ENCODE peak calls at places on chromosomes 12 and 14, in eight cellular contexts. One of them, this sample, is unnamed.

GRCh38 chr12:22083167-22083566 is 37.1 kb downstream of the CMAS start:
- DNase-seq in aorta: no peak
- DNase-seq in psoas muscle: no peak
- DNase-seq in right cardiac atrium: no peak
- DNase-seq in ovary: no peak
- DNase-seq in keratinocyte: no peak
- DNase-seq in heart right ventricle: no peak
- DNase-seq in cardiac muscle cell: peak; percentile 58
- DNase-seq in this sample: no peak

GRCh38 chr12:58916891-58917570 is 3.3 kb downstream of the LRIG3 start:
- DNase-seq in cardiac muscle cell: peak; percentile 67
- DNase-seq in keratinocyte: no peak
- DNase-seq in heart right ventricle: no peak
- DNase-seq in aorta: no peak
- DNase-seq in right cardiac atrium: no peak
- DNase-seq in ovary: no peak
- DNase-seq in psoas muscle: no peak
- DNase-seq in this sample: no peak

GRCh38 chr12:20451759-20452158 is 83.4 kb downstream of the PDE3A start:
- DNase-seq in psoas muscle: no peak
- DNase-seq in heart right ventricle: no peak
- DNase-seq in right cardiac atrium: no peak
- DNase-seq in cardiac muscle cell: peak; percentile 84
- DNase-seq in ovary: no peak
- DNase-seq in aorta: no peak
- DNase-seq in keratinocyte: no peak
- DNase-seq in this sample: no peak

GRCh38 chr12:38587594-38587993 is 271.0 kb downstream of the ALG10B start:
- DNase-seq in right cardiac atrium: no peak
- DNase-seq in cardiac muscle cell: peak; percentile 19
- DNase-seq in heart right ventricle: no peak
- DNase-seq in aorta: no peak
- DNase-seq in keratinocyte: no peak
- DNase-seq in psoas muscle: no peak
- DNase-seq in ovary: no peak
- DNase-seq in this sample: no peak

GRCh38 chr12:118065380-118065779 is 4.4 kb upstream of the WSB2 start:
- DNase-seq in heart right ventricle: no peak
- DNase-seq in keratinocyte: no peak
- DNase-seq in aorta: no peak
- DNase-seq in right cardiac atrium: no peak
- DNase-seq in psoas muscle: no peak
- DNase-seq in ovary: no peak
- DNase-seq in cardiac muscle cell: no peak
- DNase-seq in this sample: no peak

GRCh38 chr14:51094282-51094821 is 553 bp downstream of the TRIM9 start:
- DNase-seq in psoas muscle: peak; percentile 51
- DNase-seq in heart right ventricle: no peak
- DNase-seq in cardiac muscle cell: no peak
- DNase-seq in right cardiac atrium: peak; percentile 20
- DNase-seq in aorta: peak; percentile 78
- DNase-seq in keratinocyte: no peak
- DNase-seq in ovary: peak; percentile 34
- DNase-seq in this sample: no peak

GRCh38 chr12:126182619-126183236 is 1117.5 kb downstream of the AACS start:
- DNase-seq in cardiac muscle cell: peak; percentile 40
- DNase-seq in heart right ventricle: no peak
- DNase-seq in right cardiac atrium: no peak
- DNase-seq in keratinocyte: no peak
- DNase-seq in ovary: no peak
- DNase-seq in aorta: no peak
- DNase-seq in psoas muscle: no peak
- DNase-seq in this sample: no peak

GRCh38 chr14:49303952-49304516 is 282.1 kb downstream of the RPS29 start:
- DNase-seq in aorta: no peak
- DNase-seq in heart right ventricle: peak; percentile 5
- DNase-seq in ovary: peak; percentile 32
- DNase-seq in right cardiac atrium: no peak
- DNase-seq in keratinocyte: no peak
- DNase-seq in cardiac muscle cell: peak; percentile 49
- DNase-seq in psoas muscle: no peak
- DNase-seq in this sample: no peak

GRCh38 chr12:122374707-122375106 is 47.8 kb downstream of the CLIP1 start:
- DNase-seq in heart right ventricle: no peak
- DNase-seq in keratinocyte: no peak
- DNase-seq in right cardiac atrium: no peak
- DNase-seq in ovary: no peak
- DNase-seq in cardiac muscle cell: peak; percentile 29
- DNase-seq in psoas muscle: no peak
- DNase-seq in aorta: no peak
- DNase-seq in this sample: peak; percentile 77

GRCh38 chr14:61345144-61345482 is 23.7 kb downstream of the PRKCH start:
- DNase-seq in cardiac muscle cell: no peak
- DNase-seq in right cardiac atrium: no peak
- DNase-seq in aorta: no peak
- DNase-seq in keratinocyte: no peak
- DNase-seq in psoas muscle: no peak
- DNase-seq in heart right ventricle: no peak
- DNase-seq in ovary: no peak
- DNase-seq in this sample: no peak

GRCh38 chr14:61343991-61344405 is 22.6 kb downstream of the PRKCH start:
- DNase-seq in cardiac muscle cell: no peak
- DNase-seq in heart right ventricle: no peak
- DNase-seq in aorta: no peak
- DNase-seq in keratinocyte: no peak
- DNase-seq in right cardiac atrium: no peak
- DNase-seq in ovary: no peak
- DNase-seq in psoas muscle: no peak
- DNase-seq in this sample: no peak

GRCh38 chr14:61346221-61346620 is 24.8 kb downstream of the PRKCH start:
- DNase-seq in cardiac muscle cell: no peak
- DNase-seq in keratinocyte: peak; percentile 19
- DNase-seq in aorta: no peak
- DNase-seq in heart right ventricle: no peak
- DNase-seq in right cardiac atrium: no peak
- DNase-seq in ovary: no peak
- DNase-seq in psoas muscle: no peak
- DNase-seq in this sample: no peak

GRCh38 chr14:61343471-61343870 is 22.1 kb downstream of the PRKCH start:
- DNase-seq in ovary: no peak
- DNase-seq in heart right ventricle: no peak
- DNase-seq in right cardiac atrium: no peak
- DNase-seq in keratinocyte: no peak
- DNase-seq in aorta: no peak
- DNase-seq in psoas muscle: no peak
- DNase-seq in cardiac muscle cell: peak; percentile 34
- DNase-seq in this sample: no peak

GRCh38 chr14:61344437-61345143 is 23.2 kb downstream of the PRKCH start:
- DNase-seq in psoas muscle: no peak
- DNase-seq in cardiac muscle cell: no peak
- DNase-seq in aorta: no peak
- DNase-seq in right cardiac atrium: no peak
- DNase-seq in keratinocyte: no peak
- DNase-seq in heart right ventricle: no peak
- DNase-seq in ovary: no peak
- DNase-seq in this sample: no peak
- H3K27ac ChIP-seq in psoas muscle: peak overlapping the region; percentile 65
- H3K27ac ChIP-seq in cardiac muscle cell: peak overlapping the region; percentile 93
- H3K27ac ChIP-seq in aorta: no peak overlapping the region
- H3K27ac ChIP-seq in right cardiac atrium: peak overlapping the region; percentile 48
- H3K27ac ChIP-seq in keratinocyte: no peak overlapping the region
- H3K27ac ChIP-seq in heart right ventricle: peak overlapping the region; percentile 40
- H3K27ac ChIP-seq in ovary: no peak overlapping the region
- H3K27ac ChIP-seq in this sample: no peak overlapping the region

DNA sequence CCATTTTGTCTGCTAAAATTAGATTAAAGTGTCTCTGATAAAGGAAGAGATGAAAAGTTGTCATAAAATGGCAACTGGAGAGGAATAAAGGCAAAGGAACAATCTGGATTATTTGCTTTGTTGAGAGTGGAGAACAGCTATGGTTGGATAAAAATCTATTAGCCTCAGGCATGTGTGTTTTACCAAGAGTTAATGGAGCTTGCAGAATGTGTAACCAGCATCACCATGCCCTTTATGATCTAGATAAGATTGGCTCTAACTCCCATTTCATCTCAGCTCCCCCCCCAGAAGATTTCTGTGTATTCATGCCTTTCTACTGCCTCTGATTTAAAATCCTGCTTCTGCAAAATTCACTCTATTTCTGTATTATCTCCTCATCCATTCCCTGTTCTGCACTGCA is 93.8 kb downstream of the GALC start:
- DNase-seq in right cardiac atrium: no peak
- DNase-seq in aorta: no peak
- DNase-seq in ovary: no peak
- DNase-seq in keratinocyte: no peak
- DNase-seq in cardiac muscle cell: no peak
- DNase-seq in heart right ventricle: no peak
- DNase-seq in psoas muscle: no peak
- DNase-seq in this sample: no peak
- H3K27ac ChIP-seq in right cardiac atrium: no peak overlapping the region
- H3K27ac ChIP-seq in aorta: no peak overlapping the region
- H3K27ac ChIP-seq in ovary: no peak overlapping the region
- H3K27ac ChIP-seq in keratinocyte: no peak overlapping the region
- H3K27ac ChIP-seq in cardiac muscle cell: no peak overlapping the region
- H3K27ac ChIP-seq in heart right ventricle: no peak overlapping the region
- H3K27ac ChIP-seq in psoas muscle: no peak overlapping the region
- H3K27ac ChIP-seq in this sample: no peak overlapping the region

GRCh38 chr12:80912906-80913769 is 24.6 kb downstream of the LIN7A start:
- DNase-seq in cardiac muscle cell: peak; percentile 50
- DNase-seq in ovary: no peak
- DNase-seq in aorta: no peak
- DNase-seq in psoas muscle: no peak
- DNase-seq in right cardiac atrium: no peak
- DNase-seq in heart right ventricle: no peak
- DNase-seq in keratinocyte: no peak
- DNase-seq in this sample: no peak

GRCh38 chr12:80917651-80918050 is 20.1 kb downstream of the LIN7A start:
- DNase-seq in aorta: no peak
- DNase-seq in psoas muscle: no peak
- DNase-seq in right cardiac atrium: no peak
- DNase-seq in heart right ventricle: no peak
- DNase-seq in ovary: no peak
- DNase-seq in cardiac muscle cell: no peak
- DNase-seq in keratinocyte: no peak
- DNase-seq in this sample: no peak
- H3K27ac ChIP-seq in aorta: no peak overlapping the region
- H3K27ac ChIP-seq in psoas muscle: no peak overlapping the region
- H3K27ac ChIP-seq in right cardiac atrium: no peak overlapping the region
- H3K27ac ChIP-seq in heart right ventricle: no peak overlapping the region
- H3K27ac ChIP-seq in ovary: no peak overlapping the region
- H3K27ac ChIP-seq in cardiac muscle cell: no peak overlapping the region
- H3K27ac ChIP-seq in keratinocyte: no peak overlapping the region
- H3K27ac ChIP-seq in this sample: no peak overlapping the region

GRCh38 chr12:89882757-89883156 is 174.1 kb upstream of the ATP2B1 start:
- DNase-seq in cardiac muscle cell: no peak
- DNase-seq in aorta: no peak
- DNase-seq in keratinocyte: no peak
- DNase-seq in heart right ventricle: no peak
- DNase-seq in right cardiac atrium: no peak
- DNase-seq in ovary: no peak
- DNase-seq in psoas muscle: no peak
- DNase-seq in this sample: no peak

GRCh38 chr12:89884365-89884915 is 175.8 kb upstream of the ATP2B1 start:
- DNase-seq in ovary: no peak
- DNase-seq in psoas muscle: no peak
- DNase-seq in keratinocyte: no peak
- DNase-seq in right cardiac atrium: no peak
- DNase-seq in cardiac muscle cell: no peak
- DNase-seq in aorta: no peak
- DNase-seq in heart right ventricle: no peak
- DNase-seq in this sample: no peak

GRCh38 chr12:89882051-89882450 is 173.4 kb upstream of the ATP2B1 start:
- DNase-seq in cardiac muscle cell: peak; percentile 35
- DNase-seq in keratinocyte: no peak
- DNase-seq in heart right ventricle: no peak
- DNase-seq in aorta: no peak
- DNase-seq in psoas muscle: no peak
- DNase-seq in ovary: no peak
- DNase-seq in right cardiac atrium: no peak
- DNase-seq in this sample: no peak

GRCh38 chr12:89884917-89885316 is 176.3 kb upstream of the ATP2B1 start:
- DNase-seq in cardiac muscle cell: no peak
- DNase-seq in psoas muscle: no peak
- DNase-seq in ovary: no peak
- DNase-seq in heart right ventricle: no peak
- DNase-seq in right cardiac atrium: no peak
- DNase-seq in aorta: no peak
- DNase-seq in keratinocyte: no peak
- DNase-seq in this sample: no peak

GRCh38 chr12:89883630-89884364 is 175.2 kb upstream of the ATP2B1 start:
- DNase-seq in aorta: no peak
- DNase-seq in cardiac muscle cell: peak; percentile 37
- DNase-seq in ovary: no peak
- DNase-seq in heart right ventricle: peak; percentile 15
- DNase-seq in right cardiac atrium: no peak
- DNase-seq in psoas muscle: no peak
- DNase-seq in keratinocyte: no peak
- DNase-seq in this sample: no peak
- H3K27ac ChIP-seq in aorta: no peak overlapping the region
- H3K27ac ChIP-seq in cardiac muscle cell: no peak overlapping the region
- H3K27ac ChIP-seq in ovary: no peak overlapping the region
- H3K27ac ChIP-seq in heart right ventricle: no peak overlapping the region
- H3K27ac ChIP-seq in right cardiac atrium: no peak overlapping the region
- H3K27ac ChIP-seq in psoas muscle: no peak overlapping the region
- H3K27ac ChIP-seq in keratinocyte: no peak overlapping the region
- H3K27ac ChIP-seq in this sample: no peak overlapping the region

GRCh38 chr12:92224685-92225331 is 79.2 kb upstream of the BTG1 start:
- DNase-seq in psoas muscle: no peak
- DNase-seq in ovary: no peak
- DNase-seq in aorta: no peak
- DNase-seq in cardiac muscle cell: no peak
- DNase-seq in keratinocyte: peak; percentile 26
- DNase-seq in heart right ventricle: peak; percentile 16
- DNase-seq in right cardiac atrium: no peak
- DNase-seq in this sample: no peak
- H3K27ac ChIP-seq in psoas muscle: no peak overlapping the region
- H3K27ac ChIP-seq in ovary: no peak overlapping the region
- H3K27ac ChIP-seq in aorta: no peak overlapping the region
- H3K27ac ChIP-seq in cardiac muscle cell: no peak overlapping the region
- H3K27ac ChIP-seq in keratinocyte: no peak overlapping the region
- H3K27ac ChIP-seq in heart right ventricle: no peak overlapping the region
- H3K27ac ChIP-seq in right cardiac atrium: no peak overlapping the region
- H3K27ac ChIP-seq in this sample: no peak overlapping the region

This sample was measured in tibial artery.